ENCODE peak calls at places on chromosomes 12 and 14, in six cellular contexts. A is HCT116, U is GM12878, F is H1, Q is K562, N is HepG2. Z is an unnamed sample.

GRCh38 chr12:110745632-110746284 is 3.1 kb upstream of the PPP1CC start:
- DNase-seq in A (no peak), U (no peak), F (no peak), Q (no peak), N (no peak), Z (no peak)

GRCh38 chr12:12936983-12937491 is 14.9 kb downstream of the GPRC5D start:
- DNase-seq in A (no peak), U (no peak), F (no peak), Q (no peak), N (no peak), Z (no peak)

GRCh38 chr14:34614638-34615037 is 15.3 kb downstream of the SNX6 start:
- DNase-seq in A (no peak), U (no peak), F (no peak), Q (no peak), N (no peak), Z (no peak)

GRCh38 chr12:541676-542289 is 82.0 kb downstream of the B4GALNT3 start:
- DNase-seq in A (no peak), U (no peak), F (no peak), Q (no peak), N (no peak), Z (peak)

GRCh38 chr14:88296343-88296742 is 26.7 kb downstream of the KCNK10 start:
- DNase-seq in A (no peak), U (no peak), F (no peak), Q (no peak), N (no peak), Z (no peak)

GRCh38 chr12:88052686-88053085 is 23.5 kb upstream of the C12orf50 start:
- DNase-seq in A (peak), U (no peak), F (no peak), Q (peak), N (peak), Z (peak)

GRCh38 chr12:12511895-12512674 is 50.6 kb downstream of the DUSP16 start:
- DNase-seq in A (no peak), U (no peak), F (no peak), Q (no peak), N (no peak), Z (peak)

GRCh38 chr12:56236091-56236490 is 6.2 kb downstream of the SLC39A5 start:
- DNase-seq in A (no peak), U (no peak), F (no peak), Q (no peak), N (no peak), Z (no peak)

GRCh38 chr12:75437564-75437963 is 43.0 kb upstream of the GLIPR1 start:
- DNase-seq in A (no peak), U (no peak), F (no peak), Q (no peak), N (peak), Z (no peak)

GRCh38 chr12:26150737-26151450 is 26.1 kb upstream of the BHLHE41 start:
- DNase-seq in A (no peak), U (no peak), F (no peak), Q (no peak), N (no peak), Z (no peak)

GRCh38 chr12:27861428-27862167 is 81.6 kb upstream of the MANSC4 start:
- DNase-seq in A (no peak), U (peak), F (no peak), Q (peak), N (no peak), Z (no peak)

GRCh38 chr12:120181991-120182631 is 12.4 kb downstream of the GCN1 start:
- DNase-seq in A (no peak), U (no peak), F (no peak), Q (no peak), N (peak), Z (no peak)

GRCh38 chr14:52724360-52724644 is 5.7 kb upstream of the STYX start:
- DNase-seq in A (no peak), U (no peak), F (no peak), Q (no peak), N (no peak), Z (no peak)

GRCh38 chr12:10354502-10354901 is 35.3 kb downstream of the KLRK1 start:
- DNase-seq in A (no peak), U (no peak), F (no peak), Q (no peak), N (peak), Z (no peak)

GRCh38 chr14:92430686-92431085 is 82.9 kb upstream of the RIN3 start:
- DNase-seq in A (no peak), U (no peak), F (no peak), Q (no peak), N (no peak), Z (no peak)

GRCh38 chr12:41336041-41336552 is 148.0 kb downstream of the PDZRN4 start:
- DNase-seq in A (no peak), U (no peak), F (no peak), Q (no peak), N (no peak), Z (no peak)

GRCh38 chr14:104072586-104072985 is 12.9 kb upstream of the ASPG start:
- DNase-seq in A (no peak), U (no peak), F (no peak), Q (no peak), N (no peak), Z (no peak)

GRCh38 chr14:105857816-105858675 is 331.7 kb downstream of the TMEM121 start:
- DNase-seq in A (no peak), U (no peak), F (no peak), Q (no peak), N (no peak), Z (no peak)

GRCh38 chr12:21456291-21456780 is 18.9 kb downstream of the PYROXD1 start:
- DNase-seq in A (no peak), U (no peak), F (no peak), Q (no peak), N (no peak), Z (no peak)

GRCh38 chr14:65850429-65851145 is 438.1 kb downstream of the FUT8 start:
- DNase-seq in A (no peak), U (no peak), F (no peak), Q (no peak), N (no peak), Z (peak)

GRCh38 chr12:113220593-113221180 is 577 bp upstream of the TPCN1 start:
- DNase-seq in A (no peak), U (no peak), F (no peak), Q (no peak), N (no peak), Z (no peak)

GRCh38 chr14:61700104-61700886 is 5.0 kb downstream of the HIF1A start:
- DNase-seq in A (no peak), U (no peak), F (no peak), Q (no peak), N (no peak), Z (no peak)

GRCh38 chr12:47214771-47215170 is 135.0 kb upstream of the AMIGO2 start:
- DNase-seq in A (no peak), U (no peak), F (no peak), Q (no peak), N (no peak), Z (no peak)
- H3K27ac ChIP-seq in A (no peak), U (no peak), F (no peak), Q (peak), N (no peak), Z (no peak)

DNA sequence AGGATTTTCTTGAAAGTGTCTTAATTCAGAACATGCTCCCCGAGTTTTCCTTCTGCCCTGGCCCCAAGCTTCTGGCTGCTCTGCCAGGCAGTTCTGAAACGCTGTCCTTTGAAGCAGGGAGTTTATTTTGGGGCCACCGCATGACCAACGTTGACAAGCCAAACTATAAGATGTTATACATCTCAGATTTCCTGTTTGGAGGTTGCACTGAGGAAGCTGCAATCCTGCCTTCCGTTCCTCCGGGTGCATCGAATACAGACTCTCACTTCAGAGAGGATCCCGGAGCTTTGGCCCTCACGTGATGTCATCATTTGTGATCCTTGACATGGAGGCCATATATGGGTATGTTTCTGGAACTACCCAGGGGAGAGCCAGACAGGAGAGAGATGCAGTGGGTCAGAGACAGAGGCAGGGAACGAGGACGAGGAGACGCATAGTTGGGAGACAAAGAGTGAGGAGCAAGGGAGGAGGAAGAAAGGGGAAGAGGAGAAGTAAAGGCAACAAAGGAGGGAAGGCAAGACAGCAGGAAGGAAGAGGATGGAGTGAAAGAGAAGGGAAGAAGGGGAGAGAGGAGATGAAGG is at the start of gene ASB2:
- DNase-seq in A (no peak), U (no peak), F (no peak), Q (no peak), N (no peak), Z (no peak)
- H3K4me3 ChIP-seq in A (no peak), U (peak), F (no peak), Q (no peak), N (no peak), Z (no peak)

DNA sequence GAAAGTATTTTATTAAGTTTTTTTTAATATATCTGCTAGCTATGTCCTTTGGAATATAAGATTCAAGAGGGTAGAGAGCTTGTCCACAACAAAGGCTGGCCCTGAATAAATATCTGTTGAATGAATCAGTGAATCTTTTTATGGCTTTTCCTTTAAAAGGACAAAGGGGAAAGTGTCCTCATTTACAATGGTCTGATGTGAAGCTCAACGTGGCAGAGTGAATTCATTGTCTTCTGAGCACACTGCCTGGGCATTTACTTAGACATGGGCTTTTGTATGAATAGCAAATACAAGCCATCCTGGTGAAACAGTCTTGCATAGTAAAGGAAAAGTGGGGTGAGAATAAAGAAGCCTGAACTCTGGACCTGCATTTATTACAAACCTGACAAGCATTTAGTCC is 201.2 kb downstream of the NELL2 start:
- DNase-seq in A (no peak), U (no peak), F (no peak), Q (no peak), N (no peak), Z (no peak)
- TF ChIP-seq JUND in A (no peak), U (no peak), F (no peak), Q (no peak), N (no peak), Z (no peak)

DNA sequence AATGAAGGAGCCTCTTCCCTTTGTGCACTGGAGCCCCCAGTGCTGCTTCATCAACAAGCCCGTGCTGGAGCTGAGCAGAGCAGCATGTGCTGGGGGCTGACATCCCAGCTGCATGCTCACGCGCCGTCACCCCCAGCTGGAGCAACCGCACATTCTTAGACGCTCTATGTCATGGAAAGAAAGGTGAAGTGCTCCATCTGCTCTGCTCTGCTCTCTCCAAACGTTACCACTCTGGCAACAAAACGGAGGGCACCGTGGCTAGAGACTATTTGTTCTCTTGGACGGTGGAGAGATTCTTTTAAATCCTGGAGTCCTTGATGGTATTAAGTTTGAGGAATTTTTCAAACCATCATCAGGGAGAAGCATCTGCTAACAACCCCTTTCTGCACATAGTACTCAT is 208.4 kb downstream of the C12orf75 start:
- DNase-seq in A (no peak), U (no peak), F (no peak), Q (no peak), N (no peak), Z (no peak)
- H3K27ac ChIP-seq in A (no peak), U (no peak), F (no peak), Q (no peak), N (no peak), Z (no peak)

DNA sequence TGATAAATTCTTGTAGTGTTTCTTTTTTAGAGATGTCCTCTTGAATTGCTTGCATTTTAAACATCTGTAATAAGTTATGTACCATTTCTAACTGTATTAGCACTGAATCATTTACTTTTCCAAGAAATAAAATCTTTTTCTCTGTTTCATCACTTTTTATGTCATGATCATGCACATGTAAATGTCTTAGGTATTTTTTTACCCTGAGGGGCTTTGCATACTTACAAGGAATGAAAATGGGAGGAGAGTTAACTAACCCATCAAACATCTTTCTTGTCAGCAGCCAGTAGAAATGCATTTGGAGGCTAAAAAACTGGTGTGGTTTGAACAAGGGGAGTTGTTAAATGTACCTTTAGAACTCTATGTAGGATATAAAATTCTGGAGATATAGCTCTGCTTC is 1080.3 kb downstream of the GALC start:
- DNase-seq in A (no peak), U (no peak), F (no peak), Q (no peak), N (no peak), Z (no peak)
- H3K4me3 ChIP-seq in A (no peak), U (no peak), F (no peak), Q (no peak), N (no peak), Z (no peak)

DNA sequence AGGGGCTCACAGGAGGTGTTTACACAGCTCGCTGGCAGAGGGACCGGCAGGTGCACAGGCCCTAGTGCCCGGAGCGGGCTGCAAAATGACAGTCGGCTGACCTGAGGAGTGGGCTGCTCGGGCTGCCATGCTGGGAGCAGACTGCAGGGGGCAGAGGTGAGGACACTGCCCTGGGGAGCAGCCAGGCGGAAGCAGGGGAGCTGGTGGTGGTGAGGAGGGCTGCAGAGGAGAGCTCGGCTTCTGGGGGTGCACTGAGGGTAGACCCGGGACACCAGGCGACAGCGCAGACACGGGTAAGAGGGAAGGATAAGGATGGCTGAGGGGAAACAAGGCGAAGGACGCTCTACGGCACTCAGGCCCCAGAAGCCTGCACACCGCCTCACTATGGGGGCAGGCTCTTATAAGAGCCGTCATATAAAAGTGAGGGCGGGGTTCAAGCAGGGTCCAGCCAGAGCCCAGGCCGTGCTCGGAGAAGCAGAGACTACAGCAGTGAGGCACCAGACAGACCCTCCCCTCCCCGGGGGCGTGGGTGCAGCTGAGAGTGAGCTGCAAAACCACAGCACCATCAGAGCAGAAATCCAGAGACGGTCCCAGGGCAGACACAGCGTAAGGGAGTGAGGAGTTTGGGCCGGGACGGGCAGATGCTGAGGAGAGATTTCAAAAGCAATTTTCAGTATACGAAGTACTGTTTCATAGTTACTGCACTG is 62.5 kb downstream of the CCDC88C start:
- DNase-seq in A (no peak), U (no peak), F (peak), Q (peak), N (no peak), Z (peak)
- TF ChIP-seq JUND in A (no peak), U (no peak), F (no peak), Q (no peak), N (no peak), Z (no peak)

GRCh38 chr14:102096569-102097188 is 9.8 kb upstream of the HSP90AA1 start:
- DNase-seq in A (peak), U (no peak), F (no peak), Q (peak), N (peak), Z (peak)

GRCh38 chr14:102097441-102098135 is 10.7 kb upstream of the HSP90AA1 start:
- DNase-seq in A (no peak), U (no peak), F (no peak), Q (no peak), N (no peak), Z (no peak)

GRCh38 chr14:102095231-102095870 is 8.5 kb upstream of the HSP90AA1 start:
- DNase-seq in A (no peak), U (no peak), F (no peak), Q (peak), N (no peak), Z (no peak)

GRCh38 chr14:102094101-102094500 is 7.3 kb upstream of the HSP90AA1 start:
- DNase-seq in A (no peak), U (no peak), F (no peak), Q (peak), N (no peak), Z (no peak)

GRCh38 chr14:102095871-102096568 is 9.2 kb upstream of the HSP90AA1 start:
- DNase-seq in A (no peak), U (no peak), F (no peak), Q (peak), N (no peak), Z (peak)
- H3K27ac ChIP-seq in A (peak), U (no peak), F (no peak), Q (peak), N (no peak), Z (no peak)

Z was measured in SK-N-SH.